ENCODE peak calls at places on chromosomes 7 and 10, in six cellular contexts. One of them, this sample, is unnamed.
A peak's percentile ranks its signal among the peaks of the same experiment; 100 is the strongest.

GRCh38 chr10:126924915-126925300 is 19.7 kb downstream of the DOCK1 start:
- DNase-seq in CD8-positive, alpha-beta T cell: no peak
- DNase-seq in ELF-1: no peak
- DNase-seq in ureter: no peak
- DNase-seq in NK-92 treated with Interleukin-12 subunit alpha and Interleukin-12 subunit beta, amount 100 ng/mL, for 24 hours: no peak
- DNase-seq in memory B cell: no peak
- DNase-seq in this sample: no peak

GRCh38 chr10:114550756-114551290 is 107.3 kb downstream of the ABLIM1 start:
- DNase-seq in CD8-positive, alpha-beta T cell: no peak
- DNase-seq in ELF-1: no peak
- DNase-seq in ureter: no peak
- DNase-seq in NK-92 treated with Interleukin-12 subunit alpha and Interleukin-12 subunit beta, amount 100 ng/mL, for 24 hours: no peak
- DNase-seq in memory B cell: no peak
- DNase-seq in this sample: no peak

GRCh38 chr7:20214787-20215669 is 2.2 kb downstream of the MACC1 start:
- DNase-seq in CD8-positive, alpha-beta T cell: no peak
- DNase-seq in ELF-1: no peak
- DNase-seq in ureter: no peak
- DNase-seq in NK-92 treated with Interleukin-12 subunit alpha and Interleukin-12 subunit beta, amount 100 ng/mL, for 24 hours: no peak
- DNase-seq in memory B cell: no peak
- DNase-seq in this sample: no peak

GRCh38 chr7:90455163-90456030 is 14.0 kb upstream of the PTTG1IP2 start:
- DNase-seq in CD8-positive, alpha-beta T cell: no peak
- DNase-seq in ELF-1: no peak
- DNase-seq in ureter: no peak
- DNase-seq in NK-92 treated with Interleukin-12 subunit alpha and Interleukin-12 subunit beta, amount 100 ng/mL, for 24 hours: no peak
- DNase-seq in memory B cell: no peak
- DNase-seq in this sample: no peak

GRCh38 chr10:78907458-78908211 is 161.1 kb upstream of the ZMIZ1 start:
- DNase-seq in CD8-positive, alpha-beta T cell: no peak
- DNase-seq in ELF-1: no peak
- DNase-seq in ureter: no peak
- DNase-seq in NK-92 treated with Interleukin-12 subunit alpha and Interleukin-12 subunit beta, amount 100 ng/mL, for 24 hours: no peak
- DNase-seq in memory B cell: no peak
- DNase-seq in this sample: no peak

GRCh38 chr10:18368681-18369080 is 228.5 kb downstream of the CACNB2 start:
- DNase-seq in CD8-positive, alpha-beta T cell: no peak
- DNase-seq in ELF-1: no peak
- DNase-seq in ureter: no peak
- DNase-seq in NK-92 treated with Interleukin-12 subunit alpha and Interleukin-12 subunit beta, amount 100 ng/mL, for 24 hours: no peak
- DNase-seq in memory B cell: no peak
- DNase-seq in this sample: no peak

GRCh38 chr7:30321089-30321991 is 36.9 kb downstream of the ZNRF2 start:
- DNase-seq in CD8-positive, alpha-beta T cell: no peak
- DNase-seq in ELF-1: no peak
- DNase-seq in ureter: no peak
- DNase-seq in NK-92 treated with Interleukin-12 subunit alpha and Interleukin-12 subunit beta, amount 100 ng/mL, for 24 hours: no peak
- DNase-seq in memory B cell: no peak
- DNase-seq in this sample: no peak

GRCh38 chr7:101608772-101609713 is 20.1 kb downstream of the MYL10 start:
- DNase-seq in CD8-positive, alpha-beta T cell: no peak
- DNase-seq in ELF-1: peak; percentile 71
- DNase-seq in ureter: peak; percentile 83
- DNase-seq in NK-92 treated with Interleukin-12 subunit alpha and Interleukin-12 subunit beta, amount 100 ng/mL, for 24 hours: no peak
- DNase-seq in memory B cell: no peak
- DNase-seq in this sample: no peak

GRCh38 chr7:122329145-122329802 is 24.7 kb upstream of the FEZF1 start:
- DNase-seq in CD8-positive, alpha-beta T cell: no peak
- DNase-seq in ELF-1: no peak
- DNase-seq in ureter: no peak
- DNase-seq in NK-92 treated with Interleukin-12 subunit alpha and Interleukin-12 subunit beta, amount 100 ng/mL, for 24 hours: no peak
- DNase-seq in memory B cell: no peak
- DNase-seq in this sample: no peak

GRCh38 chr10:30413996-30414576 is 19.9 kb upstream of the MAP3K8 start:
- DNase-seq in CD8-positive, alpha-beta T cell: no peak
- DNase-seq in ELF-1: no peak
- DNase-seq in ureter: no peak
- DNase-seq in NK-92 treated with Interleukin-12 subunit alpha and Interleukin-12 subunit beta, amount 100 ng/mL, for 24 hours: no peak
- DNase-seq in memory B cell: no peak
- DNase-seq in this sample: no peak

GRCh38 chr10:454860-455259 is 234.6 kb downstream of the DIP2C start:
- DNase-seq in CD8-positive, alpha-beta T cell: no peak
- DNase-seq in ELF-1: peak; percentile 46
- DNase-seq in ureter: no peak
- DNase-seq in NK-92 treated with Interleukin-12 subunit alpha and Interleukin-12 subunit beta, amount 100 ng/mL, for 24 hours: no peak
- DNase-seq in memory B cell: no peak
- DNase-seq in this sample: no peak

GRCh38 chr7:8481752-8482446 is 48.5 kb downstream of the NXPH1 start:
- DNase-seq in CD8-positive, alpha-beta T cell: no peak
- DNase-seq in ELF-1: no peak
- DNase-seq in ureter: no peak
- DNase-seq in NK-92 treated with Interleukin-12 subunit alpha and Interleukin-12 subunit beta, amount 100 ng/mL, for 24 hours: no peak
- DNase-seq in memory B cell: no peak
- DNase-seq in this sample: no peak

GRCh38 chr7:117645456-117646181 is 165.8 kb downstream of the CFTR start:
- DNase-seq in CD8-positive, alpha-beta T cell: no peak
- DNase-seq in ELF-1: no peak
- DNase-seq in ureter: no peak
- DNase-seq in NK-92 treated with Interleukin-12 subunit alpha and Interleukin-12 subunit beta, amount 100 ng/mL, for 24 hours: no peak
- DNase-seq in memory B cell: no peak
- DNase-seq in this sample: no peak

GRCh38 chr10:113290137-113290536 is 262.7 kb upstream of the HABP2 start:
- DNase-seq in CD8-positive, alpha-beta T cell: no peak
- DNase-seq in ELF-1: no peak
- DNase-seq in ureter: no peak
- DNase-seq in NK-92 treated with Interleukin-12 subunit alpha and Interleukin-12 subunit beta, amount 100 ng/mL, for 24 hours: no peak
- DNase-seq in memory B cell: no peak
- DNase-seq in this sample: no peak

GRCh38 chr7:82235710-82236109 is 207.9 kb downstream of the CACNA2D1 start:
- DNase-seq in CD8-positive, alpha-beta T cell: no peak
- DNase-seq in ELF-1: no peak
- DNase-seq in ureter: no peak
- DNase-seq in NK-92 treated with Interleukin-12 subunit alpha and Interleukin-12 subunit beta, amount 100 ng/mL, for 24 hours: no peak
- DNase-seq in memory B cell: no peak
- DNase-seq in this sample: no peak

GRCh38 chr7:51689547-51689946 is 372.9 kb upstream of the COBL start:
- DNase-seq in CD8-positive, alpha-beta T cell: no peak
- DNase-seq in ELF-1: no peak
- DNase-seq in ureter: no peak
- DNase-seq in NK-92 treated with Interleukin-12 subunit alpha and Interleukin-12 subunit beta, amount 100 ng/mL, for 24 hours: no peak
- DNase-seq in memory B cell: no peak
- DNase-seq in this sample: no peak

GRCh38 chr10:47026301-47027107 is 115.3 kb downstream of the PTPN20 start:
- DNase-seq in CD8-positive, alpha-beta T cell: no peak
- DNase-seq in ELF-1: no peak
- DNase-seq in ureter: peak; percentile 24
- DNase-seq in NK-92 treated with Interleukin-12 subunit alpha and Interleukin-12 subunit beta, amount 100 ng/mL, for 24 hours: no peak
- DNase-seq in memory B cell: peak; percentile 8
- DNase-seq in this sample: no peak

GRCh38 chr7:17097668-17098297 is 200.7 kb upstream of the AHR start:
- DNase-seq in CD8-positive, alpha-beta T cell: no peak
- DNase-seq in ELF-1: no peak
- DNase-seq in ureter: no peak
- DNase-seq in NK-92 treated with Interleukin-12 subunit alpha and Interleukin-12 subunit beta, amount 100 ng/mL, for 24 hours: no peak
- DNase-seq in memory B cell: no peak
- DNase-seq in this sample: no peak

GRCh38 chr10:44959243-44960097 is at the start of gene RASSF4:
- DNase-seq in CD8-positive, alpha-beta T cell: peak; percentile 89
- DNase-seq in ELF-1: peak; percentile 93
- DNase-seq in ureter: peak; percentile 94
- DNase-seq in NK-92 treated with Interleukin-12 subunit alpha and Interleukin-12 subunit beta, amount 100 ng/mL, for 24 hours: peak; percentile 88
- DNase-seq in memory B cell: peak; percentile 87
- DNase-seq in this sample: peak; percentile 86

GRCh38 chr7:111827863-111828504 is 265.7 kb upstream of the IMMP2L start:
- DNase-seq in CD8-positive, alpha-beta T cell: no peak
- DNase-seq in ELF-1: no peak
- DNase-seq in ureter: no peak
- DNase-seq in NK-92 treated with Interleukin-12 subunit alpha and Interleukin-12 subunit beta, amount 100 ng/mL, for 24 hours: no peak
- DNase-seq in memory B cell: no peak
- DNase-seq in this sample: no peak

This sample was measured in natural killer cell.